ENCODE peak calls at places on chromosomes 3 and 15, in nine cellular contexts. One of them, this sample, is unnamed.
A peak's percentile ranks its signal among the peaks of the same experiment; 100 is the strongest.

GRCh38 chr3:132637590-132637989 is 22.0 kb downstream of the ACAD11 start:
- DNase-seq in hepatocyte: no peak
- DNase-seq in progenitor cell of endocrine pancreas: no peak
- DNase-seq in stomach: no peak
- DNase-seq in foreskin fibroblast: peak; percentile 55
- DNase-seq in IMR-90: peak; percentile 49
- DNase-seq in transverse colon: no peak
- DNase-seq in AG04449: no peak
- DNase-seq in fibroblast of lung: peak; percentile 55
- DNase-seq in this sample: no peak

GRCh38 chr3:40152482-40153133 is 156.9 kb upstream of the EIF1B start:
- DNase-seq in hepatocyte: no peak
- DNase-seq in progenitor cell of endocrine pancreas: no peak
- DNase-seq in stomach: no peak
- DNase-seq in foreskin fibroblast: peak; percentile 45
- DNase-seq in IMR-90: no peak
- DNase-seq in transverse colon: no peak
- DNase-seq in AG04449: no peak
- DNase-seq in fibroblast of lung: no peak
- DNase-seq in this sample: no peak

GRCh38 chr3:155675094-155675493 is 69.8 kb downstream of the PLCH1 start:
- DNase-seq in hepatocyte: no peak
- DNase-seq in progenitor cell of endocrine pancreas: no peak
- DNase-seq in stomach: no peak
- DNase-seq in foreskin fibroblast: no peak
- DNase-seq in IMR-90: no peak
- DNase-seq in transverse colon: no peak
- DNase-seq in AG04449: no peak
- DNase-seq in fibroblast of lung: no peak
- DNase-seq in this sample: no peak

GRCh38 chr3:146184616-146185015 is 23.6 kb upstream of the PLOD2 start:
- DNase-seq in hepatocyte: peak; percentile 34
- DNase-seq in progenitor cell of endocrine pancreas: no peak
- DNase-seq in stomach: peak; percentile 39
- DNase-seq in foreskin fibroblast: peak; percentile 52
- DNase-seq in IMR-90: peak; percentile 45
- DNase-seq in transverse colon: no peak
- DNase-seq in AG04449: no peak
- DNase-seq in fibroblast of lung: peak; percentile 52
- DNase-seq in this sample: no peak

GRCh38 chr3:128950223-128950938 is 43.5 kb downstream of the CFAP92 start:
- DNase-seq in hepatocyte: peak; percentile 42
- DNase-seq in progenitor cell of endocrine pancreas: no peak
- DNase-seq in stomach: no peak
- DNase-seq in foreskin fibroblast: peak; percentile 8
- DNase-seq in IMR-90: peak; percentile 38
- DNase-seq in transverse colon: no peak
- DNase-seq in AG04449: no peak
- DNase-seq in fibroblast of lung: peak; percentile 47
- DNase-seq in this sample: no peak

GRCh38 chr3:37806505-37807291 is 55.0 kb upstream of the CTDSPL start:
- DNase-seq in hepatocyte: no peak
- DNase-seq in progenitor cell of endocrine pancreas: no peak
- DNase-seq in stomach: no peak
- DNase-seq in foreskin fibroblast: no peak
- DNase-seq in IMR-90: no peak
- DNase-seq in transverse colon: peak; percentile 47
- DNase-seq in AG04449: no peak
- DNase-seq in fibroblast of lung: no peak
- DNase-seq in this sample: no peak

GRCh38 chr15:37764733-37765191 is 169.7 kb upstream of the TMCO5A start:
- DNase-seq in hepatocyte: peak; percentile 64
- DNase-seq in progenitor cell of endocrine pancreas: no peak
- DNase-seq in stomach: peak; percentile 29
- DNase-seq in foreskin fibroblast: peak; percentile 82
- DNase-seq in IMR-90: peak; percentile 74
- DNase-seq in transverse colon: peak; percentile 10
- DNase-seq in AG04449: no peak
- DNase-seq in fibroblast of lung: peak; percentile 54
- DNase-seq in this sample: peak; percentile 9

GRCh38 chr3:171229173-171229572 is 202.7 kb upstream of the SLC2A2 start:
- DNase-seq in hepatocyte: no peak
- DNase-seq in progenitor cell of endocrine pancreas: no peak
- DNase-seq in stomach: no peak
- DNase-seq in foreskin fibroblast: no peak
- DNase-seq in IMR-90: no peak
- DNase-seq in transverse colon: no peak
- DNase-seq in AG04449: no peak
- DNase-seq in fibroblast of lung: no peak
- DNase-seq in this sample: no peak

GRCh38 chr3:87167634-87168456 is 59.3 kb upstream of the CHMP2B start:
- DNase-seq in hepatocyte: peak; percentile 66
- DNase-seq in progenitor cell of endocrine pancreas: no peak
- DNase-seq in stomach: no peak
- DNase-seq in foreskin fibroblast: peak; percentile 81
- DNase-seq in IMR-90: peak; percentile 20
- DNase-seq in transverse colon: no peak
- DNase-seq in AG04449: no peak
- DNase-seq in fibroblast of lung: peak; percentile 34
- DNase-seq in this sample: peak; percentile 4

GRCh38 chr15:87711011-87711410 is 545.5 kb downstream of the NTRK3 start:
- DNase-seq in hepatocyte: no peak
- DNase-seq in progenitor cell of endocrine pancreas: no peak
- DNase-seq in stomach: no peak
- DNase-seq in foreskin fibroblast: no peak
- DNase-seq in IMR-90: peak; percentile 45
- DNase-seq in transverse colon: no peak
- DNase-seq in AG04449: no peak
- DNase-seq in fibroblast of lung: peak; percentile 80
- DNase-seq in this sample: no peak

GRCh38 chr15:33154366-33155166 is 39.9 kb downstream of the FMN1 start:
- DNase-seq in hepatocyte: no peak
- DNase-seq in progenitor cell of endocrine pancreas: no peak
- DNase-seq in stomach: no peak
- DNase-seq in foreskin fibroblast: peak; percentile 83
- DNase-seq in IMR-90: peak; percentile 55
- DNase-seq in transverse colon: peak; percentile 30
- DNase-seq in AG04449: peak; percentile 86
- DNase-seq in fibroblast of lung: peak; percentile 87
- DNase-seq in this sample: no peak

GRCh38 chr15:99437315-99438221 is 128.2 kb upstream of the MEF2A start:
- DNase-seq in hepatocyte: no peak
- DNase-seq in progenitor cell of endocrine pancreas: peak; percentile 6
- DNase-seq in stomach: peak; percentile 18
- DNase-seq in foreskin fibroblast: no peak
- DNase-seq in IMR-90: no peak
- DNase-seq in transverse colon: no peak
- DNase-seq in AG04449: no peak
- DNase-seq in fibroblast of lung: no peak
- DNase-seq in this sample: no peak

GRCh38 chr3:4438296-4438695 is 28.8 kb downstream of the SUMF1 start:
- DNase-seq in hepatocyte: peak; percentile 19
- DNase-seq in progenitor cell of endocrine pancreas: no peak
- DNase-seq in stomach: no peak
- DNase-seq in foreskin fibroblast: no peak
- DNase-seq in IMR-90: no peak
- DNase-seq in transverse colon: no peak
- DNase-seq in AG04449: no peak
- DNase-seq in fibroblast of lung: no peak
- DNase-seq in this sample: no peak

GRCh38 chr3:52232279-52233107 is 6.5 kb downstream of the TWF2 start:
- DNase-seq in hepatocyte: no peak
- DNase-seq in progenitor cell of endocrine pancreas: no peak
- DNase-seq in stomach: no peak
- DNase-seq in foreskin fibroblast: no peak
- DNase-seq in IMR-90: no peak
- DNase-seq in transverse colon: no peak
- DNase-seq in AG04449: no peak
- DNase-seq in fibroblast of lung: no peak
- DNase-seq in this sample: no peak
- TF ChIP-seq CTCF in hepatocyte: peak; percentile 26
- TF ChIP-seq CTCF in progenitor cell of endocrine pancreas: peak; percentile 21
- TF ChIP-seq CTCF in stomach: no peak
- TF ChIP-seq CTCF in foreskin fibroblast: no peak
- TF ChIP-seq CTCF in IMR-90: no peak
- TF ChIP-seq CTCF in transverse colon: no peak
- TF ChIP-seq CTCF in AG04449: no peak
- TF ChIP-seq CTCF in fibroblast of lung: no peak
- TF ChIP-seq CTCF in this sample: peak; percentile 30

DNA sequence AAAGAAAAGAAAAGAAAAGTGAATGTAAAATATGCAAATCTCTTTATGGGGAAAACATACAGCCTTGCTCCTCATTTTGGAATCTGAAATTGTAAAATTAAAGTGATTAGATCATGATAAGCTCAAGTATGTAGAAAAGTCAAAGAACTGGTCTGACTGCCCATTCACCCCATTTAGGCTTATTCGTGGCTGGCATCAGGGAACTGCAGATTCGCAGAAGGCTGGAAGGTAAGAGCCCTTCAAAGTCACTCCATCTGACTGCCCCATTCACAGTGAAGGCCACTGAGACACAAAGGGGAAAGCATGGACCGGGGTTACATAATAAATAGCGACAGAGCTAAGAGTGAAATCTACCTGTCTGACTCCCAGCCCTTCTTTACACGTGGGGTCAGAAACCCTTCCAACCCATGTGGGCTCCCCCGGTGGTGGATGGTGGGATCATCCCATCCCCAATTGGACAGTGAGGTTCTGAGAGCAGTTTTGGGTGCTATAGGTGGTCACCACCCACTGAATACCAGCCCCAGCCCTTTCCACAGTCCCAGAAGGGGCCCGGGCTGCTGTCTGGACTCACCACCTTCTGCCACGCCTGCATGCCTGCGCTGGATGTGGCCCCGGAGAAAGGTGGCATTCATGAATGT is 18.1 kb downstream of the DZIP1L start:
- DNase-seq in hepatocyte: no peak
- DNase-seq in progenitor cell of endocrine pancreas: no peak
- DNase-seq in stomach: no peak
- DNase-seq in foreskin fibroblast: no peak
- DNase-seq in IMR-90: no peak
- DNase-seq in transverse colon: no peak
- DNase-seq in AG04449: no peak
- DNase-seq in fibroblast of lung: no peak
- DNase-seq in this sample: peak; percentile 37
- TF ChIP-seq CTCF in hepatocyte: peak; percentile 17
- TF ChIP-seq CTCF in progenitor cell of endocrine pancreas: peak; percentile 51
- TF ChIP-seq CTCF in stomach: no peak
- TF ChIP-seq CTCF in foreskin fibroblast: peak; percentile 38
- TF ChIP-seq CTCF in IMR-90: peak; percentile 21
- TF ChIP-seq CTCF in transverse colon: no peak
- TF ChIP-seq CTCF in AG04449: peak; percentile 44
- TF ChIP-seq CTCF in fibroblast of lung: peak; percentile 31
- TF ChIP-seq CTCF in this sample: peak; percentile 32

GRCh38 chr3:28104896-28105554 is 136.4 kb upstream of the CMC1 start:
- DNase-seq in hepatocyte: no peak
- DNase-seq in progenitor cell of endocrine pancreas: no peak
- DNase-seq in stomach: no peak
- DNase-seq in foreskin fibroblast: no peak
- DNase-seq in IMR-90: no peak
- DNase-seq in transverse colon: no peak
- DNase-seq in AG04449: no peak
- DNase-seq in fibroblast of lung: no peak
- DNase-seq in this sample: no peak

GRCh38 chr3:28099296-28099695 is 142.1 kb upstream of the CMC1 start:
- DNase-seq in hepatocyte: no peak
- DNase-seq in progenitor cell of endocrine pancreas: no peak
- DNase-seq in stomach: no peak
- DNase-seq in foreskin fibroblast: no peak
- DNase-seq in IMR-90: no peak
- DNase-seq in transverse colon: no peak
- DNase-seq in AG04449: no peak
- DNase-seq in fibroblast of lung: no peak
- DNase-seq in this sample: no peak

GRCh38 chr3:28103871-28104270 is 137.5 kb upstream of the CMC1 start:
- DNase-seq in hepatocyte: no peak
- DNase-seq in progenitor cell of endocrine pancreas: no peak
- DNase-seq in stomach: no peak
- DNase-seq in foreskin fibroblast: no peak
- DNase-seq in IMR-90: no peak
- DNase-seq in transverse colon: no peak
- DNase-seq in AG04449: no peak
- DNase-seq in fibroblast of lung: no peak
- DNase-seq in this sample: no peak

DNA sequence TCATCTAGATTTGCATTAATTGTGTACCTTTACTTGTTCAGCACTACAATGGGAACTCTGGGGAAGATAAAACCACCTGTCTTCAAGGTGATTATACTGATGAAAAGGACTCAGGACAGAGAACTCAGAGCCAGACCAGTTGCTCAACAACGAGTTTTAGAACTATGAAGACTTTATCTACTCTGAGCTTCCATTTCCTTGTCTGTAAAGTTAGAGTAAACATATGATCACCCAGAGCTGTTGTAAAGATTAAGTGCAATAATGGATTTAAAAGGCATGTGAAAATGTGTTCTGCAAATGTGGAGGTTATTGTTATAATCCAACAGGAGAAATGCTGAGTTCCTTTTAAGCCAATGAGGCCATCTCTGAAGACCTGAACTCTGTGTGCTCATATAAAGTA is 139.7 kb upstream of the CMC1 start:
- DNase-seq in hepatocyte: peak; percentile 16
- DNase-seq in progenitor cell of endocrine pancreas: no peak
- DNase-seq in stomach: no peak
- DNase-seq in foreskin fibroblast: no peak
- DNase-seq in IMR-90: no peak
- DNase-seq in transverse colon: no peak
- DNase-seq in AG04449: no peak
- DNase-seq in fibroblast of lung: no peak
- DNase-seq in this sample: no peak
- TF ChIP-seq CTCF in hepatocyte: no peak
- TF ChIP-seq CTCF in progenitor cell of endocrine pancreas: no peak
- TF ChIP-seq CTCF in stomach: no peak
- TF ChIP-seq CTCF in foreskin fibroblast: no peak
- TF ChIP-seq CTCF in IMR-90: no peak
- TF ChIP-seq CTCF in transverse colon: no peak
- TF ChIP-seq CTCF in AG04449: no peak
- TF ChIP-seq CTCF in fibroblast of lung: no peak
- TF ChIP-seq CTCF in this sample: no peak

GRCh38 chr15:78242128-78242527 is 7.8 kb upstream of the ACSBG1 start:
- DNase-seq in hepatocyte: peak; percentile 68
- DNase-seq in progenitor cell of endocrine pancreas: no peak
- DNase-seq in stomach: no peak
- DNase-seq in foreskin fibroblast: peak; percentile 36
- DNase-seq in IMR-90: no peak
- DNase-seq in transverse colon: peak; percentile 57
- DNase-seq in AG04449: no peak
- DNase-seq in fibroblast of lung: no peak
- DNase-seq in this sample: no peak
- TF ChIP-seq CTCF in hepatocyte: peak; percentile 52
- TF ChIP-seq CTCF in progenitor cell of endocrine pancreas: peak; percentile 50
- TF ChIP-seq CTCF in stomach: no peak
- TF ChIP-seq CTCF in foreskin fibroblast: peak; percentile 48
- TF ChIP-seq CTCF in IMR-90: peak; percentile 42
- TF ChIP-seq CTCF in transverse colon: peak; percentile 49
- TF ChIP-seq CTCF in AG04449: peak; percentile 61
- TF ChIP-seq CTCF in fibroblast of lung: peak; percentile 36
- TF ChIP-seq CTCF in this sample: peak; percentile 47